ENCODE peak calls at places on chromosome 19, in six cellular contexts. J is HL-60, E is nephron progenitor cell, Z is OCI-LY7, A is gastrocnemius medialis, C is astrocyte of the cerebellum. B is an unnamed sample.

GRCh38 chr19:42175952-42176648 is 41.4 kb downstream of the DEDD2 start:
- DNase-seq in E (no peak), J (no peak), C (no peak), Z (no peak), A (no peak), B (no peak)

GRCh38 chr19:35268546-35269424 is at the start of gene USF2:
- DNase-seq in E (peak; percentile 70), A (peak; percentile 83), J (no peak), Z (peak; percentile 83), C (no peak), B (peak; percentile 71)

GRCh38 chr19:56864443-56865125 is 24.1 kb upstream of the PEG3 start:
- DNase-seq in J (no peak), A (no peak), Z (no peak), E (no peak), C (no peak), B (no peak)

GRCh38 chr19:7394728-7395359 is 46.1 kb downstream of the ARHGEF18 start:
- DNase-seq in A (peak; percentile 83), E (peak; percentile 94), J (peak; percentile 80), Z (peak; percentile 83), C (peak; percentile 70), B (peak; percentile 97)

GRCh38 chr19:45667620-45668341 is at the start of gene GIPR:
- DNase-seq in C (no peak), E (peak; percentile 77), Z (peak; percentile 76), A (no peak), J (no peak), B (no peak)

GRCh38 chr19:52963229-52963760 is 614 bp upstream of the ZNF816 start:
- DNase-seq in Z (no peak), E (peak; percentile 52), A (no peak), J (no peak), C (no peak), B (peak; percentile 62)

GRCh38 chr19:45068041-45068440 is 8.2 kb downstream of the ZNF296 start:
- DNase-seq in E (no peak), Z (no peak), A (no peak), J (no peak), C (no peak), B (no peak)

GRCh38 chr19:39145180-39145953 is 19.8 kb downstream of the PAK4 start:
- DNase-seq in A (no peak), J (no peak), Z (no peak), C (no peak), E (no peak), B (no peak)

GRCh38 chr19:46416077-46416709 is 2.8 kb upstream of the CCDC8 start:
- DNase-seq in J (no peak), Z (peak; percentile 77), E (peak; percentile 99), C (peak; percentile 45), A (peak; percentile 30), B (peak; percentile 95)

DNA sequence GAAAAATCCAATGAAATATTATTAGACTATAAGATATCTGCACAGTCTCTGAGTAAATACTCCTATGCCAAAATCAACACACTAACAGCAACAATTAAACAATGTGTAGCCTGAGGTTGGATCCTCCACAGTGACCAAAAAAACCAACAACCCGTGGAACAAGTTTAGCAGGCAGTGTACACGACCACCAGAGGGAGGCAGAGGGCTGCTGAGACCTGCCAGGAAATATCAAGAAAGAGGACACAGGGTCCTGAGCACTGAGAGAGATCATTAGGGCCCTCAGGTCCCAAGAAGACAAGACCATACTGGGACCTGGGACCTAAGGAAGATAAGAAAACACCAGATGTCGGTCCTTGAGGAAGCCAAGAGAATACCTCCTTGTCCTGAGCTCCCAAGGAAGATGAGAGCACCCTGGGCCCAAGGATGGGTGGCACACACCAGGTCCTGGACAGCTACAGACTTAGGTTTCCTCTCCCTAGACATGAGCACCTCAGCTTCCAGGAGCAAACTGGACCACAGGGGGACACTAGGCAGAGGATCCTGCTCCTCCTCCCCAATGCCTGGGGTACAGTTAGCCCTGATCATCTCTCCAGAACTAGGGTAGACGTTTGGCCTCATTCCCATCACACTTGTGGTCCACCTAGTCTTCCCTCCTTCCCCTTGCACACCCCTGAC is 822 bp upstream of the ZNF274 start:
- DNase-seq in E (peak; percentile 30), J (peak; percentile 54), C (no peak), Z (peak; percentile 84), A (no peak), B (no peak)
- TF ChIP-seq CTCF in E (no peak), J (peak; percentile 78), C (peak; percentile 29), Z (peak; percentile 92), A (peak; percentile 23), B (no peak)

GRCh38 chr19:49889687-49890348 is 6.9 kb downstream of the IL4I1 start:
- DNase-seq in A (peak; percentile 70), E (peak; percentile 74), Z (peak; percentile 58), C (peak; percentile 24), J (peak; percentile 58), B (peak; percentile 66)
- TF ChIP-seq CTCF in A (peak; percentile 78), E (peak; percentile 71), Z (peak; percentile 72), C (peak; percentile 60), J (no peak), B (peak; percentile 74)

GRCh38 chr19:23440791-23441190 is 45.5 kb upstream of the ZNF91 start:
- DNase-seq in E (peak; percentile 10), C (no peak), A (no peak), Z (peak; percentile 41), J (no peak), B (no peak)
- TF ChIP-seq CTCF in E (peak; percentile 18), C (peak; percentile 41), A (no peak), Z (peak; percentile 69), J (peak; percentile 20), B (peak; percentile 26)

GRCh38 chr19:43624933-43625332 is 5.5 kb upstream of the ZNF428 start:
- DNase-seq in Z (peak; percentile 92), E (peak; percentile 69), C (no peak), A (peak; percentile 18), J (peak; percentile 72), B (no peak)
- TF ChIP-seq CTCF in Z (peak; percentile 69), E (peak; percentile 17), C (no peak), A (no peak), J (no peak), B (no peak)

DNA sequence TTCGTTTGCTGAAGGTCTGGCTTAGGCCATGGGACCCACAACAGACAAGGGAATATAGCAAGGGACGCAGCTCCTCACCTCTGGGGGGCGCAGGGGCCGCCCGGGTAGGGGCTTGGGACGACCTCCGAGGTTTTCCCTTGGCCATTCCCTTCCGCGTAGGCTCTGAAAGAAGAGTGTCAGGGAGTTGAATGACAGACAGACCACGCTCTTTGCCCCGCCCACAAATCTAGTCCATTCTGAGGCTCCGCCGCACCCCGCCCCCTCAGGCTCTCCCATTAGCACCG is 11.4 kb upstream of the ZNF414 start:
- DNase-seq in A (no peak), E (no peak), J (no peak), C (no peak), Z (no peak), B (no peak)
- TF ChIP-seq CTCF in A (no peak), E (peak; percentile 48), J (no peak), C (peak; percentile 50), Z (peak; percentile 26), B (peak; percentile 11)

GRCh38 chr19:17469092-17469370 is 1.3 kb upstream of the SLC27A1 start:
- DNase-seq in J (no peak), E (no peak), C (peak; percentile 6), A (no peak), Z (no peak), B (no peak)
- TF ChIP-seq CTCF in J (no peak), E (no peak), C (no peak), A (no peak), Z (no peak), B (no peak)

GRCh38 chr19:30001301-30001700 is 59.3 kb downstream of the URI1 start:
- DNase-seq in A (no peak), E (no peak), Z (no peak), J (no peak), C (no peak), B (no peak)

GRCh38 chr19:30000862-30001261 is 58.8 kb downstream of the URI1 start:
- DNase-seq in E (no peak), J (no peak), Z (no peak), A (no peak), C (no peak), B (no peak)

GRCh38 chr19:30003862-30004261 is 61.8 kb downstream of the URI1 start:
- DNase-seq in J (no peak), A (no peak), C (no peak), Z (no peak), E (peak; percentile 21), B (no peak)

GRCh38 chr19:29999490-29999889 is 57.5 kb downstream of the URI1 start:
- DNase-seq in A (no peak), C (no peak), J (no peak), Z (no peak), E (no peak), B (no peak)

DNA sequence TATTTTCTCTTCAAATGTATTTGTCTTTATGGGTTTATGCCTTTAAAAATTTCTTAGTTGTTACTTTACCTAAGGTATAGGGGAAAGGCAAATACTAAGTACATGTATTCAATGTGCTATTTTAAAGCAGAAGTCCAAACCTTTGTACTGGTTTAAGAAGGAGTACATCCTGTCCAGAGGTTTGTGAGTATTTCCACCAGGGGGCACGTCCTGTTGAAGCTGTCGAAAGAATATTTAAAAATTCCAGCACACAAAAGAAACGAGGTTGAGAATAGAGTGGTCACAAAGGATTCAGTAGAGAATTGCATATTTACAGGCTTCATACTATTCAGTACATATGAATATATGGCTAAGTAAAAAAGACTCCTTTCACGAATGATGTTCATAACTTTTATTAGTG is 59.8 kb downstream of the URI1 start:
- DNase-seq in A (no peak), J (no peak), E (no peak), Z (peak; percentile 6), C (peak; percentile 15), B (no peak)
- TF ChIP-seq CTCF in A (no peak), J (no peak), E (no peak), Z (peak; percentile 51), C (peak; percentile 51), B (no peak)

B was measured in mesothelial cell of epicardium.